ENCODE peak calls at places on chromosome 2, in nine cellular contexts. One of them, this sample, is unnamed.

GRCh38 chr2:141062443-141062842 is 1068.4 kb downstream of the LRP1B start:
- DNase-seq in adrenal gland: no peak
- DNase-seq in left kidney: no peak
- DNase-seq in fibroblast of the aortic adventitia: peak; percentile 45
- DNase-seq in activated T-cell treated with anti-CD3 and anti-CD28 coated beads, Interleukin-2, amount 50 U/mL, for 4 hours: no peak
- DNase-seq in activated CD8-positive, alpha-beta memory T cell treated with anti-CD3 and anti-CD28 coated beads for 24 hours: no peak
- DNase-seq in AG04450: no peak
- DNase-seq in Daoy: no peak
- DNase-seq in HT-29: no peak
- DNase-seq in this sample: no peak

GRCh38 chr2:142849818-142850217 is 27.6 kb upstream of the KYNU start:
- DNase-seq in adrenal gland: no peak
- DNase-seq in left kidney: peak; percentile 26
- DNase-seq in fibroblast of the aortic adventitia: no peak
- DNase-seq in activated T-cell treated with anti-CD3 and anti-CD28 coated beads, Interleukin-2, amount 50 U/mL, for 4 hours: no peak
- DNase-seq in activated CD8-positive, alpha-beta memory T cell treated with anti-CD3 and anti-CD28 coated beads for 24 hours: no peak
- DNase-seq in AG04450: no peak
- DNase-seq in Daoy: no peak
- DNase-seq in HT-29: no peak
- DNase-seq in this sample: no peak

GRCh38 chr2:9099341-9099751 is 95.9 kb upstream of the MBOAT2 start:
- DNase-seq in adrenal gland: peak; percentile 46
- DNase-seq in left kidney: peak; percentile 55
- DNase-seq in fibroblast of the aortic adventitia: no peak
- DNase-seq in activated T-cell treated with anti-CD3 and anti-CD28 coated beads, Interleukin-2, amount 50 U/mL, for 4 hours: no peak
- DNase-seq in activated CD8-positive, alpha-beta memory T cell treated with anti-CD3 and anti-CD28 coated beads for 24 hours: no peak
- DNase-seq in AG04450: no peak
- DNase-seq in Daoy: peak; percentile 51
- DNase-seq in HT-29: no peak
- DNase-seq in this sample: no peak

GRCh38 chr2:89833780-89834117 is 1142.3 kb downstream of the RPIA start:
- DNase-seq in adrenal gland: no peak
- DNase-seq in left kidney: peak; percentile 39
- DNase-seq in fibroblast of the aortic adventitia: peak; percentile 51
- DNase-seq in activated T-cell treated with anti-CD3 and anti-CD28 coated beads, Interleukin-2, amount 50 U/mL, for 4 hours: no peak
- DNase-seq in activated CD8-positive, alpha-beta memory T cell treated with anti-CD3 and anti-CD28 coated beads for 24 hours: no peak
- DNase-seq in AG04450: no peak
- DNase-seq in Daoy: no peak
- DNase-seq in HT-29: no peak
- DNase-seq in this sample: no peak

GRCh38 chr2:99974966-99975365 is 167.4 kb downstream of the AFF3 start:
- DNase-seq in adrenal gland: no peak
- DNase-seq in left kidney: peak; percentile 25
- DNase-seq in fibroblast of the aortic adventitia: peak; percentile 57
- DNase-seq in activated T-cell treated with anti-CD3 and anti-CD28 coated beads, Interleukin-2, amount 50 U/mL, for 4 hours: no peak
- DNase-seq in activated CD8-positive, alpha-beta memory T cell treated with anti-CD3 and anti-CD28 coated beads for 24 hours: no peak
- DNase-seq in AG04450: no peak
- DNase-seq in Daoy: peak; percentile 72
- DNase-seq in HT-29: no peak
- DNase-seq in this sample: peak; percentile 61

GRCh38 chr2:144523606-144524131 is 3.8 kb upstream of the ZEB2 start:
- DNase-seq in adrenal gland: no peak
- DNase-seq in left kidney: peak; percentile 59
- DNase-seq in fibroblast of the aortic adventitia: peak; percentile 32
- DNase-seq in activated T-cell treated with anti-CD3 and anti-CD28 coated beads, Interleukin-2, amount 50 U/mL, for 4 hours: no peak
- DNase-seq in activated CD8-positive, alpha-beta memory T cell treated with anti-CD3 and anti-CD28 coated beads for 24 hours: no peak
- DNase-seq in AG04450: no peak
- DNase-seq in Daoy: peak; percentile 28
- DNase-seq in HT-29: no peak
- DNase-seq in this sample: peak; percentile 49

GRCh38 chr2:159942149-159942548 is 120.3 kb downstream of the PLA2R1 start:
- DNase-seq in adrenal gland: no peak
- DNase-seq in left kidney: peak; percentile 55
- DNase-seq in fibroblast of the aortic adventitia: peak; percentile 45
- DNase-seq in activated T-cell treated with anti-CD3 and anti-CD28 coated beads, Interleukin-2, amount 50 U/mL, for 4 hours: no peak
- DNase-seq in activated CD8-positive, alpha-beta memory T cell treated with anti-CD3 and anti-CD28 coated beads for 24 hours: no peak
- DNase-seq in AG04450: no peak
- DNase-seq in Daoy: no peak
- DNase-seq in HT-29: no peak
- DNase-seq in this sample: no peak

GRCh38 chr2:71610671-71611070 is 157.3 kb downstream of the DYSF start:
- DNase-seq in adrenal gland: peak; percentile 6
- DNase-seq in left kidney: no peak
- DNase-seq in fibroblast of the aortic adventitia: no peak
- DNase-seq in activated T-cell treated with anti-CD3 and anti-CD28 coated beads, Interleukin-2, amount 50 U/mL, for 4 hours: no peak
- DNase-seq in activated CD8-positive, alpha-beta memory T cell treated with anti-CD3 and anti-CD28 coated beads for 24 hours: peak; percentile 28
- DNase-seq in AG04450: no peak
- DNase-seq in Daoy: no peak
- DNase-seq in HT-29: no peak
- DNase-seq in this sample: no peak

GRCh38 chr2:32832821-32833220 is 113.9 kb upstream of the LTBP1 start:
- DNase-seq in adrenal gland: no peak
- DNase-seq in left kidney: peak; percentile 92
- DNase-seq in fibroblast of the aortic adventitia: peak; percentile 48
- DNase-seq in activated T-cell treated with anti-CD3 and anti-CD28 coated beads, Interleukin-2, amount 50 U/mL, for 4 hours: no peak
- DNase-seq in activated CD8-positive, alpha-beta memory T cell treated with anti-CD3 and anti-CD28 coated beads for 24 hours: no peak
- DNase-seq in AG04450: peak; percentile 36
- DNase-seq in Daoy: no peak
- DNase-seq in HT-29: no peak
- DNase-seq in this sample: no peak

This sample was measured in MG63.